ENCODE peak calls at places on chromosome 14, in seven cellular contexts. One of them, this sample, is unnamed.

GRCh38 chr14:28102814-28103213 is 663.8 kb upstream of the FOXG1 start:
- DNase-seq in T-helper 2 cell: no peak
- DNase-seq in foreskin melanocyte: no peak
- DNase-seq in KBM-7: no peak
- DNase-seq in PC-3: peak
- DNase-seq in fibroblast of the conjunctiva: peak
- DNase-seq in glutamatergic neuron: no peak
- DNase-seq in this sample: no peak

GRCh38 chr14:65429757-65430156 is 17.2 kb downstream of the FUT8 start:
- DNase-seq in fibroblast of the conjunctiva: no peak
- DNase-seq in PC-3: no peak
- DNase-seq in glutamatergic neuron: no peak
- DNase-seq in T-helper 2 cell: no peak
- DNase-seq in KBM-7: no peak
- DNase-seq in foreskin melanocyte: no peak
- DNase-seq in this sample: no peak

GRCh38 chr14:68521952-68522509 is 270.8 kb downstream of the ZFP36L1 start:
- DNase-seq in glutamatergic neuron: no peak
- DNase-seq in fibroblast of the conjunctiva: no peak
- DNase-seq in T-helper 2 cell: no peak
- DNase-seq in PC-3: no peak
- DNase-seq in foreskin melanocyte: no peak
- DNase-seq in KBM-7: no peak
- DNase-seq in this sample: no peak

GRCh38 chr14:75229923-75230792 is 48.5 kb upstream of the FOS start:
- DNase-seq in PC-3: peak
- DNase-seq in glutamatergic neuron: no peak
- DNase-seq in T-helper 2 cell: no peak
- DNase-seq in KBM-7: peak
- DNase-seq in fibroblast of the conjunctiva: no peak
- DNase-seq in foreskin melanocyte: no peak
- DNase-seq in this sample: peak

GRCh38 chr14:93655078-93655750 is 133.1 kb downstream of the PRIMA1 start:
- DNase-seq in KBM-7: peak
- DNase-seq in foreskin melanocyte: peak
- DNase-seq in T-helper 2 cell: no peak
- DNase-seq in glutamatergic neuron: no peak
- DNase-seq in fibroblast of the conjunctiva: peak
- DNase-seq in PC-3: peak
- DNase-seq in this sample: no peak

GRCh38 chr14:59189822-59190368 is 1.4 kb downstream of the DAAM1 start:
- DNase-seq in PC-3: peak
- DNase-seq in T-helper 2 cell: peak
- DNase-seq in KBM-7: peak
- DNase-seq in foreskin melanocyte: peak
- DNase-seq in fibroblast of the conjunctiva: peak
- DNase-seq in glutamatergic neuron: peak
- DNase-seq in this sample: peak

GRCh38 chr14:68730811-68731425 is 61.9 kb downstream of the ZFP36L1 start:
- DNase-seq in PC-3: no peak
- DNase-seq in foreskin melanocyte: no peak
- DNase-seq in fibroblast of the conjunctiva: no peak
- DNase-seq in T-helper 2 cell: no peak
- DNase-seq in KBM-7: no peak
- DNase-seq in glutamatergic neuron: no peak
- DNase-seq in this sample: no peak

GRCh38 chr14:35534130-35534883 is at the start of gene INSM2:
- DNase-seq in PC-3: no peak
- DNase-seq in foreskin melanocyte: peak
- DNase-seq in glutamatergic neuron: peak
- DNase-seq in T-helper 2 cell: no peak
- DNase-seq in fibroblast of the conjunctiva: no peak
- DNase-seq in KBM-7: no peak
- DNase-seq in this sample: no peak

GRCh38 chr14:39383026-39383626 is 49.1 kb downstream of the FBXO33 start:
- DNase-seq in foreskin melanocyte: no peak
- DNase-seq in fibroblast of the conjunctiva: no peak
- DNase-seq in PC-3: no peak
- DNase-seq in KBM-7: no peak
- DNase-seq in T-helper 2 cell: no peak
- DNase-seq in glutamatergic neuron: no peak
- DNase-seq in this sample: no peak

GRCh38 chr14:22982013-22982476 is 306 bp downstream of the AJUBA start:
- DNase-seq in glutamatergic neuron: peak
- DNase-seq in T-helper 2 cell: no peak
- DNase-seq in fibroblast of the conjunctiva: no peak
- DNase-seq in foreskin melanocyte: no peak
- DNase-seq in PC-3: no peak
- DNase-seq in KBM-7: no peak
- DNase-seq in this sample: no peak

GRCh38 chr14:85191986-85192385 is 338.0 kb upstream of the FLRT2 start:
- DNase-seq in foreskin melanocyte: no peak
- DNase-seq in glutamatergic neuron: no peak
- DNase-seq in KBM-7: no peak
- DNase-seq in fibroblast of the conjunctiva: no peak
- DNase-seq in T-helper 2 cell: no peak
- DNase-seq in PC-3: no peak
- DNase-seq in this sample: no peak

GRCh38 chr14:30573203-30573814 is 14.4 kb downstream of the G2E3 start:
- DNase-seq in glutamatergic neuron: no peak
- DNase-seq in foreskin melanocyte: peak
- DNase-seq in PC-3: peak
- DNase-seq in T-helper 2 cell: no peak
- DNase-seq in fibroblast of the conjunctiva: no peak
- DNase-seq in KBM-7: no peak
- DNase-seq in this sample: no peak

GRCh38 chr14:31038521-31039166 is 12.5 kb upstream of the STRN3 start:
- DNase-seq in glutamatergic neuron: no peak
- DNase-seq in fibroblast of the conjunctiva: no peak
- DNase-seq in KBM-7: no peak
- DNase-seq in T-helper 2 cell: no peak
- DNase-seq in PC-3: no peak
- DNase-seq in foreskin melanocyte: no peak
- DNase-seq in this sample: no peak

GRCh38 chr14:36313898-36314297 is 6.5 kb downstream of the MBIP start:
- DNase-seq in PC-3: peak
- DNase-seq in foreskin melanocyte: no peak
- DNase-seq in glutamatergic neuron: no peak
- DNase-seq in KBM-7: peak
- DNase-seq in T-helper 2 cell: no peak
- DNase-seq in fibroblast of the conjunctiva: no peak
- DNase-seq in this sample: no peak

GRCh38 chr14:75165586-75166391 is 10.6 kb downstream of the TMED10 start:
- DNase-seq in PC-3: no peak
- DNase-seq in T-helper 2 cell: no peak
- DNase-seq in KBM-7: no peak
- DNase-seq in fibroblast of the conjunctiva: no peak
- DNase-seq in glutamatergic neuron: peak
- DNase-seq in foreskin melanocyte: peak
- DNase-seq in this sample: no peak

This sample was measured in Peyer's patch.